ENCODE peak calls at places on chromosome 5, in six cellular contexts. One of them, this sample, is unnamed.
A peak's percentile ranks its signal among the peaks of the same experiment; 100 is the strongest.

GRCh38 chr5:13480834-13481233 is 463.7 kb downstream of the DNAH5 start:
- DNase-seq in mesenchymal stem cell: no peak
- DNase-seq in H9: no peak
- DNase-seq in IMR-90: no peak
- DNase-seq in neuronal stem cell: no peak
- DNase-seq in H1: no peak
- DNase-seq in this sample: no peak

GRCh38 chr5:76376141-76376900 is 26.8 kb upstream of the IQGAP2 start:
- DNase-seq in mesenchymal stem cell: peak; percentile 17
- DNase-seq in neuronal stem cell: no peak
- DNase-seq in H9: no peak
- DNase-seq in IMR-90: peak; percentile 33
- DNase-seq in H1: no peak
- DNase-seq in this sample: no peak

GRCh38 chr5:168699002-168699401 is 119.8 kb upstream of the PANK3 start:
- DNase-seq in H1: no peak
- DNase-seq in neuronal stem cell: no peak
- DNase-seq in IMR-90: no peak
- DNase-seq in mesenchymal stem cell: no peak
- DNase-seq in H9: no peak
- DNase-seq in this sample: no peak

GRCh38 chr5:175214152-175214551 is 229.8 kb downstream of the DRD1 start:
- DNase-seq in neuronal stem cell: no peak
- DNase-seq in IMR-90: peak; percentile 97
- DNase-seq in H1: no peak
- DNase-seq in H9: no peak
- DNase-seq in mesenchymal stem cell: no peak
- DNase-seq in this sample: no peak

GRCh38 chr5:911601-912000 is 18.9 kb downstream of the TRIP13 start:
- DNase-seq in H9: no peak
- DNase-seq in IMR-90: peak; percentile 64
- DNase-seq in mesenchymal stem cell: peak; percentile 74
- DNase-seq in H1: no peak
- DNase-seq in neuronal stem cell: no peak
- DNase-seq in this sample: peak; percentile 33

GRCh38 chr5:14871084-14871572 is 450 bp downstream of the ANKH start:
- DNase-seq in H1: no peak
- DNase-seq in neuronal stem cell: no peak
- DNase-seq in IMR-90: no peak
- DNase-seq in H9: no peak
- DNase-seq in mesenchymal stem cell: no peak
- DNase-seq in this sample: no peak

GRCh38 chr5:179729727-179730126 is 2.9 kb upstream of the MAML1 start:
- DNase-seq in H1: no peak
- DNase-seq in IMR-90: no peak
- DNase-seq in mesenchymal stem cell: no peak
- DNase-seq in neuronal stem cell: no peak
- DNase-seq in H9: no peak
- DNase-seq in this sample: no peak

GRCh38 chr5:77430726-77431125 is 61.4 kb downstream of the WDR41 start:
- DNase-seq in mesenchymal stem cell: peak; percentile 60
- DNase-seq in H9: no peak
- DNase-seq in neuronal stem cell: no peak
- DNase-seq in IMR-90: peak; percentile 41
- DNase-seq in H1: no peak
- DNase-seq in this sample: no peak

GRCh38 chr5:55982957-55983381 is 11.8 kb downstream of the IL6ST start:
- DNase-seq in IMR-90: no peak
- DNase-seq in mesenchymal stem cell: no peak
- DNase-seq in H9: no peak
- DNase-seq in H1: no peak
- DNase-seq in neuronal stem cell: no peak
- DNase-seq in this sample: no peak

GRCh38 chr5:151095341-151096000 is 14.6 kb upstream of the TNIP1 start:
- DNase-seq in IMR-90: no peak
- DNase-seq in H1: no peak
- DNase-seq in neuronal stem cell: no peak
- DNase-seq in H9: no peak
- DNase-seq in mesenchymal stem cell: peak; percentile 58
- DNase-seq in this sample: peak; percentile 40

GRCh38 chr5:154189819-154190651 is 498 bp upstream of the GALNT10 start:
- DNase-seq in neuronal stem cell: peak; percentile 76
- DNase-seq in H1: no peak
- DNase-seq in mesenchymal stem cell: peak; percentile 78
- DNase-seq in IMR-90: peak; percentile 66
- DNase-seq in H9: peak; percentile 74
- DNase-seq in this sample: peak; percentile 38

GRCh38 chr5:67095346-67095871 is 101.2 kb downstream of the CD180 start:
- DNase-seq in H9: no peak
- DNase-seq in neuronal stem cell: no peak
- DNase-seq in mesenchymal stem cell: peak; percentile 88
- DNase-seq in H1: no peak
- DNase-seq in IMR-90: peak; percentile 33
- DNase-seq in this sample: no peak

GRCh38 chr5:82815871-82816270 is 261.3 kb downstream of the TMEM167A start:
- DNase-seq in IMR-90: no peak
- DNase-seq in H9: no peak
- DNase-seq in H1: no peak
- DNase-seq in neuronal stem cell: no peak
- DNase-seq in mesenchymal stem cell: peak; percentile 10
- DNase-seq in this sample: no peak

GRCh38 chr5:179873711-179874110 is 15.1 kb upstream of the MRNIP start:
- DNase-seq in mesenchymal stem cell: no peak
- DNase-seq in IMR-90: no peak
- DNase-seq in H9: no peak
- DNase-seq in neuronal stem cell: no peak
- DNase-seq in H1: no peak
- DNase-seq in this sample: no peak

GRCh38 chr5:135543151-135543818 is 7.5 kb upstream of the NEUROG1 start:
- DNase-seq in H9: peak; percentile 63
- DNase-seq in neuronal stem cell: peak; percentile 44
- DNase-seq in IMR-90: no peak
- DNase-seq in mesenchymal stem cell: no peak
- DNase-seq in H1: no peak
- DNase-seq in this sample: no peak

GRCh38 chr5:149635394-149635793 is 54.1 kb downstream of the ARHGEF37 start:
- DNase-seq in neuronal stem cell: no peak
- DNase-seq in H1: no peak
- DNase-seq in IMR-90: peak; percentile 74
- DNase-seq in H9: no peak
- DNase-seq in mesenchymal stem cell: peak; percentile 57
- DNase-seq in this sample: no peak

GRCh38 chr5:163475416-163475815 is 15.0 kb downstream of the HMMR start:
- DNase-seq in neuronal stem cell: no peak
- DNase-seq in IMR-90: no peak
- DNase-seq in mesenchymal stem cell: no peak
- DNase-seq in H1: no peak
- DNase-seq in H9: no peak
- DNase-seq in this sample: no peak

GRCh38 chr5:15566306-15566705 is 66.3 kb downstream of the FBXL7 start:
- DNase-seq in mesenchymal stem cell: no peak
- DNase-seq in H9: no peak
- DNase-seq in neuronal stem cell: no peak
- DNase-seq in IMR-90: no peak
- DNase-seq in H1: no peak
- DNase-seq in this sample: no peak

GRCh38 chr5:125140855-125141254 is 394.4 kb upstream of the ZNF608 start:
- DNase-seq in H9: no peak
- DNase-seq in mesenchymal stem cell: peak; percentile 96
- DNase-seq in neuronal stem cell: no peak
- DNase-seq in IMR-90: peak; percentile 93
- DNase-seq in H1: no peak
- DNase-seq in this sample: no peak

GRCh38 chr5:1315018-1315708 is 20.3 kb upstream of the TERT start:
- DNase-seq in neuronal stem cell: no peak
- DNase-seq in IMR-90: no peak
- DNase-seq in H1: no peak
- DNase-seq in H9: peak; percentile 12
- DNase-seq in mesenchymal stem cell: no peak
- DNase-seq in this sample: no peak

DNA sequence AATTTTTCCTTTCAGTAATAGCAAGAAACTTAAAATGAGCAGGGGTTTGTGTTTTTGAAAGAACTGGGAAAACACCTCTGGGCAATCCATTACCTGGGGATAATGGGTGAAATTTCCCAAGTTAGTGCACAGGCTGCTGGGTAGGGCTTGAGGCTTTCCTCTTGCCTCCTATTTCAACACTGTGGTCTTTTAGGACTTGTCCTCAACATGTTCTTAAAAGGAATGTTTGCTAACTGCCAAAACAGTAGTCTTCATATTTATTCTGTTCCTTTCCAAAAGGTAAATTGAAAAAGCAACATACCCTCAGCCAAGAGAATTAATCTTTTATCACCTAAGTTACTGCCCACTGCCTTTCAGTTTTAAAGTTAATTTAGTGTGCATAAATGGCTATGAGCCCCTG is 158.3 kb upstream of the CCDC152 start:
- DNase-seq in H1: no peak
- DNase-seq in IMR-90: no peak
- DNase-seq in neuronal stem cell: no peak
- DNase-seq in H9: no peak
- DNase-seq in mesenchymal stem cell: no peak
- DNase-seq in this sample: no peak
- H3K14ac ChIP-seq in H1: no peak overlapping the region
- H3K14ac ChIP-seq in IMR-90: no peak overlapping the region
- H3K14ac ChIP-seq in neuronal stem cell: no peak overlapping the region
- H3K14ac ChIP-seq in H9: no peak overlapping the region
- H3K14ac ChIP-seq in mesenchymal stem cell: no peak overlapping the region
- H3K14ac ChIP-seq in this sample: no peak overlapping the region

GRCh38 chr5:4098226-4098625 is 502.6 kb downstream of the IRX1 start:
- DNase-seq in neuronal stem cell: no peak
- DNase-seq in IMR-90: no peak
- DNase-seq in H1: no peak
- DNase-seq in mesenchymal stem cell: no peak
- DNase-seq in H9: no peak
- DNase-seq in this sample: no peak
- H3K14ac ChIP-seq in neuronal stem cell: no peak overlapping the region
- H3K14ac ChIP-seq in IMR-90: no peak overlapping the region
- H3K14ac ChIP-seq in H1: no peak overlapping the region
- H3K14ac ChIP-seq in mesenchymal stem cell: no peak overlapping the region
- H3K14ac ChIP-seq in H9: no peak overlapping the region
- H3K14ac ChIP-seq in this sample: no peak overlapping the region

GRCh38 chr5:95380103-95380628 is 11.0 kb upstream of the FAM81B start:
- DNase-seq in H1: no peak
- DNase-seq in H9: no peak
- DNase-seq in mesenchymal stem cell: no peak
- DNase-seq in neuronal stem cell: no peak
- DNase-seq in IMR-90: no peak
- DNase-seq in this sample: no peak
- H3K14ac ChIP-seq in H1: no peak overlapping the region
- H3K14ac ChIP-seq in H9: no peak overlapping the region
- H3K14ac ChIP-seq in mesenchymal stem cell: no peak overlapping the region
- H3K14ac ChIP-seq in neuronal stem cell: no peak overlapping the region
- H3K14ac ChIP-seq in IMR-90: no peak overlapping the region
- H3K14ac ChIP-seq in this sample: no peak overlapping the region

GRCh38 chr5:142529626-142530278 is 156.1 kb downstream of the FGF1 start:
- DNase-seq in IMR-90: peak; percentile 82
- DNase-seq in mesenchymal stem cell: no peak
- DNase-seq in H9: no peak
- DNase-seq in H1: no peak
- DNase-seq in neuronal stem cell: no peak
- DNase-seq in this sample: no peak
- H3K14ac ChIP-seq in IMR-90: peak overlapping the region; percentile 41
- H3K14ac ChIP-seq in mesenchymal stem cell: no peak overlapping the region
- H3K14ac ChIP-seq in H9: no peak overlapping the region
- H3K14ac ChIP-seq in H1: no peak overlapping the region
- H3K14ac ChIP-seq in neuronal stem cell: no peak overlapping the region
- H3K14ac ChIP-seq in this sample: peak overlapping the region; percentile 3

GRCh38 chr5:89556215-89557009 is 673.4 kb upstream of the MEF2C start:
- DNase-seq in H9: no peak
- DNase-seq in IMR-90: peak; percentile 83
- DNase-seq in H1: no peak
- DNase-seq in mesenchymal stem cell: peak; percentile 68
- DNase-seq in neuronal stem cell: no peak
- DNase-seq in this sample: peak; percentile 43
- H3K14ac ChIP-seq in H9: no peak overlapping the region
- H3K14ac ChIP-seq in IMR-90: no peak overlapping the region
- H3K14ac ChIP-seq in H1: no peak overlapping the region
- H3K14ac ChIP-seq in mesenchymal stem cell: no peak overlapping the region
- H3K14ac ChIP-seq in neuronal stem cell: no peak overlapping the region
- H3K14ac ChIP-seq in this sample: no peak overlapping the region

GRCh38 chr5:160119142-160119904 is at the start of gene PWWP2A:
- DNase-seq in H9: peak; percentile 99
- DNase-seq in IMR-90: peak; percentile 100
- DNase-seq in H1: peak; percentile 99
- DNase-seq in mesenchymal stem cell: peak; percentile 100
- DNase-seq in neuronal stem cell: peak; percentile 100
- DNase-seq in this sample: peak; percentile 98
- H3K14ac ChIP-seq in H9: peak within 1 kb of the TSS; percentile 89
- H3K14ac ChIP-seq in IMR-90: peak within 1 kb of the TSS; percentile 78
- H3K14ac ChIP-seq in H1: no peak within 1 kb of the TSS
- H3K14ac ChIP-seq in mesenchymal stem cell: peak within 1 kb of the TSS; percentile 100
- H3K14ac ChIP-seq in neuronal stem cell: peak within 1 kb of the TSS; percentile 50
- H3K14ac ChIP-seq in this sample: peak within 1 kb of the TSS; percentile 98

DNA sequence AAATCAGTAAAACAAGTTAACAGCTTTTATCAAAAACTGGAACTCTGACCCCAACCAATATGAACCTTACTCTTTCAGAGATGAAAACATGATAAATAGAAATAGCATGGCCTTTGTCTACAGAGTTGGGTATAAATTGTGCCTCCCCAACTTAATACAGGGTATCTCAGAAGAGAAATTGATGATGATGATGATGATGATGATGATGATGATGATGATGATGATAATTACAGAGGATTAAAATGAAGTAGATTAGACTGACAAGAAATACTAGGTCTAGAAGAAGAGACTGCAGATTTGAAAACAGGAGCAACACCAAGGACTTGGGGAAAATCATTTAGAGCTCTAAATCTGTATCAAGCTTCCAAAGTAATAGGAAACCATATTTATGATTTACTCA is 27.1 kb downstream of the PFDN1 start:
- DNase-seq in H1: no peak
- DNase-seq in neuronal stem cell: no peak
- DNase-seq in H9: no peak
- DNase-seq in mesenchymal stem cell: no peak
- DNase-seq in IMR-90: no peak
- DNase-seq in this sample: no peak
- H3K14ac ChIP-seq in H1: no peak overlapping the region
- H3K14ac ChIP-seq in neuronal stem cell: no peak overlapping the region
- H3K14ac ChIP-seq in H9: no peak overlapping the region
- H3K14ac ChIP-seq in mesenchymal stem cell: no peak overlapping the region
- H3K14ac ChIP-seq in IMR-90: no peak overlapping the region
- H3K14ac ChIP-seq in this sample: no peak overlapping the region

This sample was measured in trophoblast cell.